ENCODE peak calls at places on chromosomes 6 and 20, in seven cellular contexts. P, J, K, A, V, S and R are unnamed samples.
A peak's percentile ranks its signal among the peaks of the same experiment; 100 is the strongest.

GRCh38 chr6:139882977-139883728 is 508.7 kb upstream of the CITED2 start:
- DNase-seq in P (peak; percentile 34), J (peak; percentile 78), K (no peak), A (no peak), V (no peak), S (no peak), R (no peak)

GRCh38 chr20:44231193-44231592 is 15.9 kb upstream of the GDAP1L1 start:
- DNase-seq in P (no peak), J (no peak), K (no peak), A (no peak), V (no peak), S (no peak), R (no peak)

GRCh38 chr6:97669191-97669651 is 386.2 kb upstream of the MMS22L start:
- DNase-seq in P (peak; percentile 22), J (peak; percentile 5), K (peak; percentile 71), A (no peak), V (no peak), S (no peak), R (no peak)

GRCh38 chr6:30902709-30903108 is 5.3 kb upstream of the GTF2H4 start:
- DNase-seq in P (no peak), J (no peak), K (no peak), A (no peak), V (no peak), S (no peak), R (no peak)

GRCh38 chr6:170049641-170050491 is 241.0 kb downstream of the DLL1 start:
- DNase-seq in P (peak; percentile 4), J (peak; percentile 50), K (no peak), A (no peak), V (no peak), S (peak; percentile 95), R (peak; percentile 68)

GRCh38 chr6:14984454-14984853 is 261.4 kb upstream of the JARID2 start:
- DNase-seq in P (peak; percentile 54), J (peak; percentile 13), K (no peak), A (no peak), V (no peak), S (no peak), R (no peak)

GRCh38 chr20:58033026-58033536 is 195.4 kb downstream of the ANKRD60 start:
- DNase-seq in P (no peak), J (no peak), K (peak; percentile 22), A (no peak), V (no peak), S (peak; percentile 62), R (no peak)

GRCh38 chr6:43943099-43943766 is 173.2 kb downstream of the VEGFA start:
- DNase-seq in P (no peak), J (no peak), K (no peak), A (peak; percentile 32), V (no peak), S (peak; percentile 53), R (no peak)

GRCh38 chr20:63178889-63179751 is 36.8 kb downstream of the YTHDF1 start:
- DNase-seq in P (peak; percentile 9), J (peak; percentile 11), K (peak; percentile 81), A (peak; percentile 84), V (peak; percentile 54), S (no peak), R (no peak)

GRCh38 chr20:36480456-36481048 is 60.8 kb upstream of the MYL9 start:
- DNase-seq in P (no peak), J (no peak), K (no peak), A (no peak), V (no peak), S (no peak), R (no peak)

GRCh38 chr20:46057856-46058655 is 29.0 kb downstream of the SLC12A5 start:
- DNase-seq in P (peak; percentile 52), J (peak; percentile 51), K (peak; percentile 74), A (peak; percentile 63), V (peak; percentile 79), S (peak; percentile 91), R (no peak)

GRCh38 chr6:160379464-160379863 is 31.3 kb downstream of the SLC22A3 start:
- DNase-seq in P (peak; percentile 76), J (peak; percentile 54), K (no peak), A (no peak), V (no peak), S (no peak), R (no peak)

GRCh38 chr6:109255946-109256628 is 126.2 kb downstream of the CD164 start:
- DNase-seq in P (no peak), J (peak; percentile 12), K (no peak), A (no peak), V (no peak), S (no peak), R (no peak)

GRCh38 chr6:11953641-11954040 is 58.5 kb upstream of the HIVEP1 start:
- DNase-seq in P (no peak), J (no peak), K (no peak), A (no peak), V (no peak), S (no peak), R (no peak)